ENCODE peak calls at places on chromosomes 1 and 21, in ten cellular contexts. U, M, H, V, Q, D, N, C, J and L are unnamed samples.

GRCh38 chr1:119987112-119987511 is 82.3 kb downstream of the NOTCH2 start:
- DNase-seq in V (no peak), J (no peak), H (peak; percentile 96), C (no peak), Q (no peak), N (no peak), M (no peak), D (peak; percentile 63), U (no peak), L (no peak)

GRCh38 chr1:243621973-243622372 is 228.1 kb downstream of the AKT3 start:
- DNase-seq in H (no peak), C (no peak), J (no peak), V (no peak), M (no peak), D (no peak), N (no peak), Q (no peak), U (no peak), L (no peak)

GRCh38 chr1:40679165-40679953 is 12.1 kb upstream of the NFYC start:
- DNase-seq in M (no peak), U (no peak), J (no peak), H (no peak), N (no peak), C (no peak), D (no peak), V (no peak), Q (no peak), L (no peak)

GRCh38 chr1:153431928-153432327 is 15.6 kb downstream of the S100A7A start:
- DNase-seq in Q (no peak), M (no peak), V (no peak), D (no peak), H (no peak), J (no peak), N (no peak), C (no peak), U (no peak), L (no peak)

GRCh38 chr1:101238041-101238515 is 1.3 kb downstream of the S1PR1 start:
- DNase-seq in J (no peak), U (no peak), M (peak; percentile 63), D (no peak), N (no peak), H (peak; percentile 50), C (no peak), V (no peak), Q (no peak), L (peak; percentile 54)

GRCh38 chr1:237938553-237938952 is 47.8 kb upstream of the ZP4 start:
- DNase-seq in M (no peak), U (peak; percentile 7), V (no peak), C (no peak), D (no peak), J (peak; percentile 11), Q (no peak), H (no peak), N (no peak), L (no peak)

GRCh38 chr21:43311303-43311817 is 115.6 kb downstream of the SIK1 start:
- DNase-seq in V (peak; percentile 89), M (no peak), N (no peak), C (no peak), D (no peak), U (no peak), J (peak; percentile 80), Q (no peak), H (no peak), L (peak; percentile 83)

GRCh38 chr21:10521091-10521598 is at the start of gene TPTE:
- DNase-seq in J (no peak), N (no peak), C (no peak), V (peak; percentile 76), U (no peak), Q (no peak), H (no peak), D (no peak), M (no peak), L (no peak)

GRCh38 chr1:31441970-31442647 is 29.1 kb downstream of the SERINC2 start:
- DNase-seq in N (no peak), V (no peak), U (no peak), C (no peak), H (no peak), D (no peak), J (no peak), Q (no peak), M (no peak), L (no peak)

GRCh38 chr1:92960395-92961130 is 699 bp downstream of the DIPK1A start:
- DNase-seq in Q (peak; percentile 81), C (peak; percentile 84), N (peak; percentile 51), U (peak; percentile 66), H (peak; percentile 94), J (peak; percentile 74), M (peak; percentile 72), D (peak; percentile 77), V (peak; percentile 68), L (peak; percentile 88)

GRCh38 chr21:16185766-16186165 is 456.0 kb downstream of the USP25 start:
- DNase-seq in M (no peak), H (no peak), N (no peak), Q (no peak), J (no peak), V (no peak), C (no peak), D (no peak), U (no peak), L (no peak)

GRCh38 chr1:201697174-201697573 is 131.8 kb upstream of the IPO9 start:
- DNase-seq in M (no peak), N (no peak), U (no peak), D (no peak), H (no peak), J (no peak), Q (no peak), V (no peak), C (no peak), L (no peak)

GRCh38 chr1:228697209-228698016 is 37.9 kb upstream of the RHOU start:
- DNase-seq in U (no peak), D (no peak), C (peak; percentile 83), J (peak; percentile 32), V (peak; percentile 11), M (no peak), Q (no peak), N (no peak), H (peak; percentile 74), L (peak; percentile 50)

GRCh38 chr21:46152939-46153258 is 2.5 kb downstream of the FTCD start:
- DNase-seq in V (no peak), C (peak; percentile 64), Q (no peak), M (no peak), U (no peak), H (no peak), N (no peak), D (no peak), J (no peak), L (no peak)

GRCh38 chr1:165306543-165307434 is 49.7 kb downstream of the LMX1A start:
- DNase-seq in H (no peak), D (no peak), J (no peak), C (no peak), M (no peak), V (no peak), N (no peak), U (no peak), Q (no peak), L (no peak)

GRCh38 chr1:248757784-248758195 is 2.2 kb upstream of the LYPD8 start:
- DNase-seq in J (peak; percentile 47), H (no peak), N (no peak), D (no peak), U (no peak), Q (no peak), V (no peak), C (no peak), M (no peak), L (no peak)

GRCh38 chr1:228320394-228320793 is 86.2 kb downstream of the TRIM11 start:
- DNase-seq in N (no peak), J (no peak), U (no peak), Q (no peak), V (no peak), H (no peak), M (no peak), C (no peak), D (no peak), L (no peak)

GRCh38 chr1:118902299-118903270 is 85.6 kb downstream of the TBX15 start:
- DNase-seq in C (no peak), D (no peak), N (no peak), J (no peak), V (no peak), U (no peak), M (no peak), Q (no peak), H (peak; percentile 83), L (no peak)